ENCODE peak calls at places on chromosomes 6 and 20, in five cellular contexts. K is GM13977; Z is left cardiac atrium; R is stimulated activated CD4-positive, alpha-beta T cell treated with anti-CD3 and anti-CD28 coated beads, Interleukin-1b, Interleukin-23, amount 100 ng/mL, for 48 hours; X is HT1080. E is an unnamed sample.

GRCh38 chr6:166659581-166659980 is 32.5 kb upstream of the RPS6KA2 start:
- DNase-seq in K (no peak), Z (no peak), R (no peak), X (no peak), E (no peak)

GRCh38 chr6:14455442-14455841 is 337.9 kb downstream of the CD83 start:
- DNase-seq in K (no peak), Z (no peak), R (peak; percentile 27), X (no peak), E (no peak)

GRCh38 chr20:46348231-46348803 is 40.0 kb upstream of the CDH22 start:
- DNase-seq in K (no peak), Z (no peak), R (no peak), X (no peak), E (no peak)

GRCh38 chr20:60057866-60058807 is 99.9 kb downstream of the CDH26 start:
- DNase-seq in K (no peak), Z (peak; percentile 51), R (peak; percentile 25), X (peak; percentile 24), E (no peak)

GRCh38 chr6:30889921-30890645 is 5.8 kb downstream of the DDR1 start:
- DNase-seq in K (no peak), Z (no peak), R (no peak), X (no peak), E (no peak)

GRCh38 chr6:147000545-147001488 is 203.4 kb upstream of the STXBP5 start:
- DNase-seq in K (no peak), Z (no peak), R (no peak), X (peak; percentile 41), E (no peak)

GRCh38 chr20:17699931-17700351 is at the start of gene BANF2:
- DNase-seq in K (no peak), Z (no peak), R (no peak), X (no peak), E (no peak)

GRCh38 chr6:37083243-37084138 is 78.0 kb downstream of the FGD2 start:
- DNase-seq in K (no peak), Z (peak; percentile 83), R (no peak), X (no peak), E (no peak)

GRCh38 chr6:18147160-18147559 is 7.7 kb downstream of the TPMT start:
- DNase-seq in K (no peak), Z (no peak), R (peak; percentile 9), X (peak; percentile 65), E (no peak)

GRCh38 chr6:75991941-75992340 is 80.5 kb downstream of the IMPG1 start:
- DNase-seq in K (no peak), Z (no peak), R (no peak), X (no peak), E (no peak)

GRCh38 chr20:278181-278580 is 12.4 kb downstream of the C20orf96 start:
- DNase-seq in K (no peak), Z (no peak), R (no peak), X (no peak), E (no peak)

GRCh38 chr20:41248371-41249024 is 69.0 kb downstream of the ZHX3 start:
- DNase-seq in K (no peak), Z (no peak), R (no peak), X (peak; percentile 29), E (peak; percentile 22)

GRCh38 chr6:146814148-146814750 is 215.5 kb downstream of the ADGB start:
- DNase-seq in K (no peak), Z (no peak), R (no peak), X (no peak), E (no peak)

GRCh38 chr6:43481075-43481474 is 3.7 kb downstream of the TJAP1 start:
- DNase-seq in K (no peak), Z (no peak), R (peak; percentile 38), X (no peak), E (no peak)

GRCh38 chr6:170074435-170074834 is 216.4 kb downstream of the DLL1 start:
- DNase-seq in K (no peak), Z (no peak), R (no peak), X (no peak), E (no peak)

GRCh38 chr6:33885121-33886057 is 81.6 kb upstream of the MLN start:
- DNase-seq in K (no peak), Z (no peak), R (no peak), X (peak; percentile 78), E (no peak)

GRCh38 chr20:37828584-37829527 is 74.1 kb upstream of the VSTM2L start:
- DNase-seq in K (no peak), Z (no peak), R (no peak), X (no peak), E (no peak)

GRCh38 chr6:130783416-130784107 is 43.6 kb upstream of the SMLR1 start:
- DNase-seq in K (no peak), Z (no peak), R (no peak), X (no peak), E (no peak)

GRCh38 chr6:169999367-169999766 is 247.9 kb downstream of the ERMARD start:
- DNase-seq in K (no peak), Z (no peak), R (no peak), X (no peak), E (no peak)

GRCh38 chr20:58869662-58870227 is 17.2 kb downstream of the GNAS start:
- DNase-seq in K (no peak), Z (no peak), R (no peak), X (no peak), E (no peak)

GRCh38 chr6:113530769-113531168 is 326.4 kb upstream of the MARCKS start:
- DNase-seq in K (no peak), Z (no peak), R (no peak), X (peak; percentile 53), E (no peak)

GRCh38 chr6:81606965-81607381 is 145.5 kb downstream of the TENT5A start:
- DNase-seq in K (no peak), Z (no peak), R (no peak), X (peak; percentile 67), E (no peak)

GRCh38 chr6:7899046-7899888 is 11.3 kb downstream of the TXNDC5 start:
- DNase-seq in K (peak; percentile 58), Z (no peak), R (no peak), X (no peak), E (peak; percentile 45)

GRCh38 chr6:150142657-150143501 is at the start of gene PPP1R14C:
- DNase-seq in K (peak; percentile 42), Z (peak; percentile 47), R (no peak), X (no peak), E (peak; percentile 72)

GRCh38 chr20:63686492-63687321 is 9.7 kb upstream of the TNFRSF6B start:
- DNase-seq in K (peak; percentile 60), Z (peak; percentile 92), R (peak; percentile 69), X (peak; percentile 86), E (no peak)

GRCh38 chr20:14622796-14623195 is 285.4 kb upstream of the FLRT3 start:
- DNase-seq in K (no peak), Z (peak; percentile 18), R (no peak), X (peak; percentile 86), E (no peak)

GRCh38 chr20:57400262-57400701 is 9.1 kb downstream of the RBM38 start:
- DNase-seq in K (peak; percentile 83), Z (peak; percentile 17), R (no peak), X (no peak), E (peak; percentile 72)

GRCh38 chr6:70094156-70094555 is 208.7 kb downstream of the COL9A1 start:
- DNase-seq in K (no peak), Z (no peak), R (no peak), X (no peak), E (no peak)

GRCh38 chr6:14276667-14277404 is 159.3 kb downstream of the CD83 start:
- DNase-seq in K (peak; percentile 72), Z (no peak), R (no peak), X (peak; percentile 64), E (peak; percentile 76)

GRCh38 chr6:33744895-33745546 is 1.7 kb downstream of the IP6K3 start:
- DNase-seq in K (no peak), Z (no peak), R (no peak), X (no peak), E (no peak)

GRCh38 chr20:62067547-62068260 is 2.0 kb upstream of the TAF4 start:
- DNase-seq in K (no peak), Z (no peak), R (peak; percentile 15), X (no peak), E (no peak)

GRCh38 chr20:36120241-36120640 is 34.3 kb upstream of the EPB41L1 start:
- DNase-seq in K (no peak), Z (no peak), R (no peak), X (no peak), E (no peak)

GRCh38 chr6:137750284-137750683 is 116.8 kb upstream of the TNFAIP3 start:
- DNase-seq in K (no peak), Z (no peak), R (no peak), X (no peak), E (no peak)

GRCh38 chr20:63159826-63160640 is 55.9 kb downstream of the YTHDF1 start:
- DNase-seq in K (no peak), Z (no peak), R (no peak), X (no peak), E (no peak)

GRCh38 chr6:107977283-107977682 is 19.3 kb upstream of the SEC63 start:
- DNase-seq in K (no peak), Z (no peak), R (no peak), X (peak; percentile 36), E (no peak)

GRCh38 chr6:37288247-37288646 is 30.3 kb upstream of the TMEM217 start:
- DNase-seq in K (no peak), Z (no peak), R (no peak), X (no peak), E (no peak)